ENCODE peak calls at places on chromosomes 2 and 18, in six cellular contexts. One of them, this sample, is unnamed.

GRCh38 chr2:234594715-234595114 is 97.8 kb upstream of the ARL4C start:
- DNase-seq in stimulated activated CD4-positive, alpha-beta T cell treated with anti-CD3 and anti-CD28 coated beads, Interleukin-1b, Interleukin-23, amount 100 ng/mL, for 24 hours: no peak
- DNase-seq in endothelial cell: no peak
- DNase-seq in AML-193: no peak
- DNase-seq in heart left ventricle: no peak
- DNase-seq in lower lobe of right lung: no peak
- DNase-seq in this sample: no peak

GRCh38 chr2:80199504-80199903 is 105.0 kb downstream of the LRRTM1 start:
- DNase-seq in stimulated activated CD4-positive, alpha-beta T cell treated with anti-CD3 and anti-CD28 coated beads, Interleukin-1b, Interleukin-23, amount 100 ng/mL, for 24 hours: no peak
- DNase-seq in endothelial cell: no peak
- DNase-seq in AML-193: no peak
- DNase-seq in heart left ventricle: no peak
- DNase-seq in lower lobe of right lung: no peak
- DNase-seq in this sample: no peak

GRCh38 chr2:131827481-131828163 is 299.9 kb downstream of the CCDC74A start:
- DNase-seq in stimulated activated CD4-positive, alpha-beta T cell treated with anti-CD3 and anti-CD28 coated beads, Interleukin-1b, Interleukin-23, amount 100 ng/mL, for 24 hours: no peak
- DNase-seq in endothelial cell: no peak
- DNase-seq in AML-193: no peak
- DNase-seq in heart left ventricle: no peak
- DNase-seq in lower lobe of right lung: no peak
- DNase-seq in this sample: no peak

GRCh38 chr2:234847364-234847635 is 104.5 kb upstream of the SH3BP4 start:
- DNase-seq in stimulated activated CD4-positive, alpha-beta T cell treated with anti-CD3 and anti-CD28 coated beads, Interleukin-1b, Interleukin-23, amount 100 ng/mL, for 24 hours: no peak
- DNase-seq in endothelial cell: no peak
- DNase-seq in AML-193: no peak
- DNase-seq in heart left ventricle: no peak
- DNase-seq in lower lobe of right lung: no peak
- DNase-seq in this sample: no peak

GRCh38 chr2:70371753-70372152 is 69.9 kb upstream of the FAM136A start:
- DNase-seq in stimulated activated CD4-positive, alpha-beta T cell treated with anti-CD3 and anti-CD28 coated beads, Interleukin-1b, Interleukin-23, amount 100 ng/mL, for 24 hours: no peak
- DNase-seq in endothelial cell: no peak
- DNase-seq in AML-193: no peak
- DNase-seq in heart left ventricle: no peak
- DNase-seq in lower lobe of right lung: no peak
- DNase-seq in this sample: no peak

GRCh38 chr2:239675856-239676715 is 275.3 kb upstream of the HDAC4 start:
- DNase-seq in stimulated activated CD4-positive, alpha-beta T cell treated with anti-CD3 and anti-CD28 coated beads, Interleukin-1b, Interleukin-23, amount 100 ng/mL, for 24 hours: no peak
- DNase-seq in endothelial cell: no peak
- DNase-seq in AML-193: no peak
- DNase-seq in heart left ventricle: no peak
- DNase-seq in lower lobe of right lung: no peak
- DNase-seq in this sample: no peak

GRCh38 chr2:233422649-233423435 is 68.5 kb downstream of the DGKD start:
- DNase-seq in stimulated activated CD4-positive, alpha-beta T cell treated with anti-CD3 and anti-CD28 coated beads, Interleukin-1b, Interleukin-23, amount 100 ng/mL, for 24 hours: no peak
- DNase-seq in endothelial cell: no peak
- DNase-seq in AML-193: no peak
- DNase-seq in heart left ventricle: no peak
- DNase-seq in lower lobe of right lung: no peak
- DNase-seq in this sample: no peak

GRCh38 chr2:174174741-174175140 is 73.6 kb downstream of the OLA1 start:
- DNase-seq in stimulated activated CD4-positive, alpha-beta T cell treated with anti-CD3 and anti-CD28 coated beads, Interleukin-1b, Interleukin-23, amount 100 ng/mL, for 24 hours: no peak
- DNase-seq in endothelial cell: no peak
- DNase-seq in AML-193: no peak
- DNase-seq in heart left ventricle: no peak
- DNase-seq in lower lobe of right lung: no peak
- DNase-seq in this sample: no peak

GRCh38 chr2:79882548-79882947 is 369.7 kb downstream of the CTNNA2 start:
- DNase-seq in stimulated activated CD4-positive, alpha-beta T cell treated with anti-CD3 and anti-CD28 coated beads, Interleukin-1b, Interleukin-23, amount 100 ng/mL, for 24 hours: no peak
- DNase-seq in endothelial cell: no peak
- DNase-seq in AML-193: no peak
- DNase-seq in heart left ventricle: no peak
- DNase-seq in lower lobe of right lung: no peak
- DNase-seq in this sample: no peak

GRCh38 chr2:237289134-237289533 is 124.8 kb downstream of the COL6A3 start:
- DNase-seq in stimulated activated CD4-positive, alpha-beta T cell treated with anti-CD3 and anti-CD28 coated beads, Interleukin-1b, Interleukin-23, amount 100 ng/mL, for 24 hours: no peak
- DNase-seq in endothelial cell: no peak
- DNase-seq in AML-193: no peak
- DNase-seq in heart left ventricle: no peak
- DNase-seq in lower lobe of right lung: no peak
- DNase-seq in this sample: no peak

GRCh38 chr2:96359310-96359709 is 23.7 kb downstream of the NCAPH start:
- DNase-seq in stimulated activated CD4-positive, alpha-beta T cell treated with anti-CD3 and anti-CD28 coated beads, Interleukin-1b, Interleukin-23, amount 100 ng/mL, for 24 hours: no peak
- DNase-seq in endothelial cell: no peak
- DNase-seq in AML-193: no peak
- DNase-seq in heart left ventricle: no peak
- DNase-seq in lower lobe of right lung: no peak
- DNase-seq in this sample: no peak

GRCh38 chr2:70484086-70484485 is 69.5 kb downstream of the TGFA start:
- DNase-seq in stimulated activated CD4-positive, alpha-beta T cell treated with anti-CD3 and anti-CD28 coated beads, Interleukin-1b, Interleukin-23, amount 100 ng/mL, for 24 hours: no peak
- DNase-seq in endothelial cell: no peak
- DNase-seq in AML-193: no peak
- DNase-seq in heart left ventricle: no peak
- DNase-seq in lower lobe of right lung: no peak
- DNase-seq in this sample: no peak

GRCh38 chr2:228777855-228778355 is 493.2 kb downstream of the PID1 start:
- DNase-seq in stimulated activated CD4-positive, alpha-beta T cell treated with anti-CD3 and anti-CD28 coated beads, Interleukin-1b, Interleukin-23, amount 100 ng/mL, for 24 hours: no peak
- DNase-seq in endothelial cell: no peak
- DNase-seq in AML-193: no peak
- DNase-seq in heart left ventricle: no peak
- DNase-seq in lower lobe of right lung: no peak
- DNase-seq in this sample: no peak

GRCh38 chr2:239275871-239276812 is 124.7 kb downstream of the HDAC4 start:
- DNase-seq in stimulated activated CD4-positive, alpha-beta T cell treated with anti-CD3 and anti-CD28 coated beads, Interleukin-1b, Interleukin-23, amount 100 ng/mL, for 24 hours: no peak
- DNase-seq in endothelial cell: no peak
- DNase-seq in AML-193: no peak
- DNase-seq in heart left ventricle: peak
- DNase-seq in lower lobe of right lung: peak
- DNase-seq in this sample: no peak

GRCh38 chr2:39218401-39218800 is 25.4 kb downstream of the CDKL4 start:
- DNase-seq in stimulated activated CD4-positive, alpha-beta T cell treated with anti-CD3 and anti-CD28 coated beads, Interleukin-1b, Interleukin-23, amount 100 ng/mL, for 24 hours: no peak
- DNase-seq in endothelial cell: no peak
- DNase-seq in AML-193: no peak
- DNase-seq in heart left ventricle: no peak
- DNase-seq in lower lobe of right lung: no peak
- DNase-seq in this sample: no peak

GRCh38 chr18:55405655-55406373 is 182.2 kb downstream of the TCF4 start:
- DNase-seq in stimulated activated CD4-positive, alpha-beta T cell treated with anti-CD3 and anti-CD28 coated beads, Interleukin-1b, Interleukin-23, amount 100 ng/mL, for 24 hours: no peak
- DNase-seq in endothelial cell: no peak
- DNase-seq in AML-193: no peak
- DNase-seq in heart left ventricle: peak
- DNase-seq in lower lobe of right lung: peak
- DNase-seq in this sample: peak

GRCh38 chr2:109129921-109130725 is 1.1 kb downstream of the SH3RF3 start:
- DNase-seq in stimulated activated CD4-positive, alpha-beta T cell treated with anti-CD3 and anti-CD28 coated beads, Interleukin-1b, Interleukin-23, amount 100 ng/mL, for 24 hours: peak
- DNase-seq in endothelial cell: no peak
- DNase-seq in AML-193: no peak
- DNase-seq in heart left ventricle: no peak
- DNase-seq in lower lobe of right lung: peak
- DNase-seq in this sample: no peak

GRCh38 chr18:52615321-52615720 is 275.3 kb downstream of the DCC start:
- DNase-seq in stimulated activated CD4-positive, alpha-beta T cell treated with anti-CD3 and anti-CD28 coated beads, Interleukin-1b, Interleukin-23, amount 100 ng/mL, for 24 hours: no peak
- DNase-seq in endothelial cell: no peak
- DNase-seq in AML-193: no peak
- DNase-seq in heart left ventricle: no peak
- DNase-seq in lower lobe of right lung: no peak
- DNase-seq in this sample: no peak

GRCh38 chr2:27681844-27682243 is 18.2 kb downstream of the SLC4A1AP start:
- DNase-seq in stimulated activated CD4-positive, alpha-beta T cell treated with anti-CD3 and anti-CD28 coated beads, Interleukin-1b, Interleukin-23, amount 100 ng/mL, for 24 hours: no peak
- DNase-seq in endothelial cell: no peak
- DNase-seq in AML-193: no peak
- DNase-seq in heart left ventricle: no peak
- DNase-seq in lower lobe of right lung: no peak
- DNase-seq in this sample: no peak

GRCh38 chr18:76451475-76452331 is 43.3 kb downstream of the ZNF516 start:
- DNase-seq in stimulated activated CD4-positive, alpha-beta T cell treated with anti-CD3 and anti-CD28 coated beads, Interleukin-1b, Interleukin-23, amount 100 ng/mL, for 24 hours: no peak
- DNase-seq in endothelial cell: peak
- DNase-seq in AML-193: no peak
- DNase-seq in heart left ventricle: no peak
- DNase-seq in lower lobe of right lung: peak
- DNase-seq in this sample: no peak

GRCh38 chr2:224850081-224850480 is 133.9 kb upstream of the CCDC195 start:
- DNase-seq in stimulated activated CD4-positive, alpha-beta T cell treated with anti-CD3 and anti-CD28 coated beads, Interleukin-1b, Interleukin-23, amount 100 ng/mL, for 24 hours: no peak
- DNase-seq in endothelial cell: no peak
- DNase-seq in AML-193: no peak
- DNase-seq in heart left ventricle: no peak
- DNase-seq in lower lobe of right lung: no peak
- DNase-seq in this sample: no peak

GRCh38 chr2:118848381-118849225 is 1.2 kb upstream of the EN1 start:
- DNase-seq in stimulated activated CD4-positive, alpha-beta T cell treated with anti-CD3 and anti-CD28 coated beads, Interleukin-1b, Interleukin-23, amount 100 ng/mL, for 24 hours: no peak
- DNase-seq in endothelial cell: peak
- DNase-seq in AML-193: no peak
- DNase-seq in heart left ventricle: no peak
- DNase-seq in lower lobe of right lung: no peak
- DNase-seq in this sample: peak

GRCh38 chr18:35407871-35408481 is 30.8 kb upstream of the ZNF396 start:
- DNase-seq in stimulated activated CD4-positive, alpha-beta T cell treated with anti-CD3 and anti-CD28 coated beads, Interleukin-1b, Interleukin-23, amount 100 ng/mL, for 24 hours: no peak
- DNase-seq in endothelial cell: peak
- DNase-seq in AML-193: peak
- DNase-seq in heart left ventricle: no peak
- DNase-seq in lower lobe of right lung: no peak
- DNase-seq in this sample: no peak

GRCh38 chr18:61605376-61606067 is 272.3 kb downstream of the CDH20 start:
- DNase-seq in stimulated activated CD4-positive, alpha-beta T cell treated with anti-CD3 and anti-CD28 coated beads, Interleukin-1b, Interleukin-23, amount 100 ng/mL, for 24 hours: no peak
- DNase-seq in endothelial cell: no peak
- DNase-seq in AML-193: no peak
- DNase-seq in heart left ventricle: no peak
- DNase-seq in lower lobe of right lung: no peak
- DNase-seq in this sample: no peak

GRCh38 chr2:208150956-208151355 is 5.0 kb upstream of the CRYGB start:
- DNase-seq in stimulated activated CD4-positive, alpha-beta T cell treated with anti-CD3 and anti-CD28 coated beads, Interleukin-1b, Interleukin-23, amount 100 ng/mL, for 24 hours: no peak
- DNase-seq in endothelial cell: no peak
- DNase-seq in AML-193: no peak
- DNase-seq in heart left ventricle: no peak
- DNase-seq in lower lobe of right lung: no peak
- DNase-seq in this sample: no peak

GRCh38 chr2:238158807-238159539 is at the start of gene ERFE:
- DNase-seq in stimulated activated CD4-positive, alpha-beta T cell treated with anti-CD3 and anti-CD28 coated beads, Interleukin-1b, Interleukin-23, amount 100 ng/mL, for 24 hours: peak
- DNase-seq in endothelial cell: peak
- DNase-seq in AML-193: peak
- DNase-seq in heart left ventricle: peak
- DNase-seq in lower lobe of right lung: no peak
- DNase-seq in this sample: peak

GRCh38 chr2:174711206-174711605 is 53.1 kb downstream of the CHRNA1 start:
- DNase-seq in stimulated activated CD4-positive, alpha-beta T cell treated with anti-CD3 and anti-CD28 coated beads, Interleukin-1b, Interleukin-23, amount 100 ng/mL, for 24 hours: no peak
- DNase-seq in endothelial cell: no peak
- DNase-seq in AML-193: no peak
- DNase-seq in heart left ventricle: no peak
- DNase-seq in lower lobe of right lung: no peak
- DNase-seq in this sample: no peak

GRCh38 chr2:11753886-11754704 is 7.7 kb downstream of the LPIN1 start:
- DNase-seq in stimulated activated CD4-positive, alpha-beta T cell treated with anti-CD3 and anti-CD28 coated beads, Interleukin-1b, Interleukin-23, amount 100 ng/mL, for 24 hours: peak
- DNase-seq in endothelial cell: no peak
- DNase-seq in AML-193: no peak
- DNase-seq in heart left ventricle: peak
- DNase-seq in lower lobe of right lung: no peak
- DNase-seq in this sample: no peak

GRCh38 chr2:177874678-177875077 is 197.9 kb downstream of the PDE11A start:
- DNase-seq in stimulated activated CD4-positive, alpha-beta T cell treated with anti-CD3 and anti-CD28 coated beads, Interleukin-1b, Interleukin-23, amount 100 ng/mL, for 24 hours: no peak
- DNase-seq in endothelial cell: no peak
- DNase-seq in AML-193: no peak
- DNase-seq in heart left ventricle: no peak
- DNase-seq in lower lobe of right lung: no peak
- DNase-seq in this sample: no peak

GRCh38 chr2:126518206-126518605 is 137.8 kb upstream of the GYPC start:
- DNase-seq in stimulated activated CD4-positive, alpha-beta T cell treated with anti-CD3 and anti-CD28 coated beads, Interleukin-1b, Interleukin-23, amount 100 ng/mL, for 24 hours: no peak
- DNase-seq in endothelial cell: no peak
- DNase-seq in AML-193: no peak
- DNase-seq in heart left ventricle: no peak
- DNase-seq in lower lobe of right lung: no peak
- DNase-seq in this sample: no peak

GRCh38 chr2:71777946-71778345 is 324.6 kb downstream of the DYSF start:
- DNase-seq in stimulated activated CD4-positive, alpha-beta T cell treated with anti-CD3 and anti-CD28 coated beads, Interleukin-1b, Interleukin-23, amount 100 ng/mL, for 24 hours: no peak
- DNase-seq in endothelial cell: no peak
- DNase-seq in AML-193: no peak
- DNase-seq in heart left ventricle: no peak
- DNase-seq in lower lobe of right lung: no peak
- DNase-seq in this sample: no peak

GRCh38 chr18:78785706-78786105 is 193.9 kb upstream of the SALL3 start:
- DNase-seq in stimulated activated CD4-positive, alpha-beta T cell treated with anti-CD3 and anti-CD28 coated beads, Interleukin-1b, Interleukin-23, amount 100 ng/mL, for 24 hours: no peak
- DNase-seq in endothelial cell: no peak
- DNase-seq in AML-193: no peak
- DNase-seq in heart left ventricle: no peak
- DNase-seq in lower lobe of right lung: no peak
- DNase-seq in this sample: no peak

GRCh38 chr2:96245609-96246390 is 20.0 kb downstream of the TMEM127 start:
- DNase-seq in stimulated activated CD4-positive, alpha-beta T cell treated with anti-CD3 and anti-CD28 coated beads, Interleukin-1b, Interleukin-23, amount 100 ng/mL, for 24 hours: no peak
- DNase-seq in endothelial cell: no peak
- DNase-seq in AML-193: peak
- DNase-seq in heart left ventricle: no peak
- DNase-seq in lower lobe of right lung: peak
- DNase-seq in this sample: no peak

GRCh38 chr2:187552959-187553681 is 1.1 kb downstream of the TFPI start:
- DNase-seq in stimulated activated CD4-positive, alpha-beta T cell treated with anti-CD3 and anti-CD28 coated beads, Interleukin-1b, Interleukin-23, amount 100 ng/mL, for 24 hours: no peak
- DNase-seq in endothelial cell: no peak
- DNase-seq in AML-193: no peak
- DNase-seq in heart left ventricle: no peak
- DNase-seq in lower lobe of right lung: no peak
- DNase-seq in this sample: no peak

GRCh38 chr2:53994735-53995538 is 24.1 kb upstream of the PSME4 start:
- DNase-seq in stimulated activated CD4-positive, alpha-beta T cell treated with anti-CD3 and anti-CD28 coated beads, Interleukin-1b, Interleukin-23, amount 100 ng/mL, for 24 hours: no peak
- DNase-seq in endothelial cell: no peak
- DNase-seq in AML-193: peak
- DNase-seq in heart left ventricle: no peak
- DNase-seq in lower lobe of right lung: no peak
- DNase-seq in this sample: no peak

GRCh38 chr2:38601463-38602135 is 1.1 kb downstream of the HNRNPLL start:
- DNase-seq in stimulated activated CD4-positive, alpha-beta T cell treated with anti-CD3 and anti-CD28 coated beads, Interleukin-1b, Interleukin-23, amount 100 ng/mL, for 24 hours: no peak
- DNase-seq in endothelial cell: no peak
- DNase-seq in AML-193: no peak
- DNase-seq in heart left ventricle: no peak
- DNase-seq in lower lobe of right lung: no peak
- DNase-seq in this sample: no peak

GRCh38 chr18:37309059-37309458 is 256.5 kb downstream of the CELF4 start:
- DNase-seq in stimulated activated CD4-positive, alpha-beta T cell treated with anti-CD3 and anti-CD28 coated beads, Interleukin-1b, Interleukin-23, amount 100 ng/mL, for 24 hours: no peak
- DNase-seq in endothelial cell: no peak
- DNase-seq in AML-193: no peak
- DNase-seq in heart left ventricle: no peak
- DNase-seq in lower lobe of right lung: no peak
- DNase-seq in this sample: no peak

GRCh38 chr18:28149810-28150420 is 27.0 kb downstream of the CDH2 start:
- DNase-seq in stimulated activated CD4-positive, alpha-beta T cell treated with anti-CD3 and anti-CD28 coated beads, Interleukin-1b, Interleukin-23, amount 100 ng/mL, for 24 hours: no peak
- DNase-seq in endothelial cell: no peak
- DNase-seq in AML-193: no peak
- DNase-seq in heart left ventricle: no peak
- DNase-seq in lower lobe of right lung: no peak
- DNase-seq in this sample: no peak